ENCODE peak calls at places on chromosomes 7 and 10, in nine cellular contexts. One of them, this sample, is unnamed.

GRCh38 chr10:4663162-4663992 is 162.6 kb upstream of the AKR1E2 start:
- DNase-seq in prostate gland: peak
- DNase-seq in BE2C: peak
- DNase-seq in mesenchymal stem cell: peak
- DNase-seq in fibroblast of pulmonary artery: peak
- DNase-seq in cardiac muscle cell: peak
- DNase-seq in CD8-positive, alpha-beta memory T cell: no peak
- DNase-seq in DND-41: peak
- DNase-seq in body of pancreas: peak
- DNase-seq in this sample: peak

GRCh38 chr10:84095821-84096497 is 43.4 kb upstream of the GHITM start:
- DNase-seq in body of pancreas: peak
- DNase-seq in cardiac muscle cell: peak
- DNase-seq in mesenchymal stem cell: peak
- DNase-seq in BE2C: peak
- DNase-seq in CD8-positive, alpha-beta memory T cell: no peak
- DNase-seq in DND-41: no peak
- DNase-seq in prostate gland: no peak
- DNase-seq in fibroblast of pulmonary artery: peak
- DNase-seq in this sample: no peak

GRCh38 chr7:18458830-18459229 is 36.7 kb upstream of the HDAC9 start:
- DNase-seq in body of pancreas: no peak
- DNase-seq in CD8-positive, alpha-beta memory T cell: no peak
- DNase-seq in prostate gland: no peak
- DNase-seq in mesenchymal stem cell: no peak
- DNase-seq in fibroblast of pulmonary artery: no peak
- DNase-seq in DND-41: no peak
- DNase-seq in cardiac muscle cell: peak
- DNase-seq in BE2C: no peak
- DNase-seq in this sample: no peak

GRCh38 chr10:11407939-11408338 is 203.5 kb downstream of the USP6NL start:
- DNase-seq in cardiac muscle cell: no peak
- DNase-seq in CD8-positive, alpha-beta memory T cell: no peak
- DNase-seq in BE2C: no peak
- DNase-seq in prostate gland: no peak
- DNase-seq in body of pancreas: no peak
- DNase-seq in mesenchymal stem cell: no peak
- DNase-seq in fibroblast of pulmonary artery: no peak
- DNase-seq in DND-41: no peak
- DNase-seq in this sample: peak

GRCh38 chr10:44369296-44369695 is 15.6 kb downstream of the CXCL12 start:
- DNase-seq in prostate gland: no peak
- DNase-seq in DND-41: no peak
- DNase-seq in fibroblast of pulmonary artery: peak
- DNase-seq in cardiac muscle cell: peak
- DNase-seq in BE2C: no peak
- DNase-seq in CD8-positive, alpha-beta memory T cell: no peak
- DNase-seq in mesenchymal stem cell: peak
- DNase-seq in body of pancreas: no peak
- DNase-seq in this sample: no peak

GRCh38 chr10:329361-330099 is 194.3 kb downstream of the ZMYND11 start:
- DNase-seq in DND-41: peak
- DNase-seq in prostate gland: peak
- DNase-seq in BE2C: peak
- DNase-seq in body of pancreas: peak
- DNase-seq in cardiac muscle cell: peak
- DNase-seq in fibroblast of pulmonary artery: peak
- DNase-seq in mesenchymal stem cell: peak
- DNase-seq in CD8-positive, alpha-beta memory T cell: no peak
- DNase-seq in this sample: peak

GRCh38 chr10:22615819-22616499 is 98.4 kb downstream of the PIP4K2A start:
- DNase-seq in CD8-positive, alpha-beta memory T cell: peak
- DNase-seq in DND-41: no peak
- DNase-seq in cardiac muscle cell: peak
- DNase-seq in fibroblast of pulmonary artery: no peak
- DNase-seq in prostate gland: no peak
- DNase-seq in body of pancreas: peak
- DNase-seq in BE2C: no peak
- DNase-seq in mesenchymal stem cell: peak
- DNase-seq in this sample: peak

GRCh38 chr7:158430308-158431034 is 157.2 kb downstream of the PTPRN2 start:
- DNase-seq in prostate gland: no peak
- DNase-seq in BE2C: no peak
- DNase-seq in CD8-positive, alpha-beta memory T cell: no peak
- DNase-seq in DND-41: peak
- DNase-seq in body of pancreas: no peak
- DNase-seq in mesenchymal stem cell: no peak
- DNase-seq in cardiac muscle cell: no peak
- DNase-seq in fibroblast of pulmonary artery: no peak
- DNase-seq in this sample: no peak

GRCh38 chr10:78267598-78267997 is 233.9 kb downstream of the RPS24 start:
- DNase-seq in prostate gland: no peak
- DNase-seq in BE2C: peak
- DNase-seq in body of pancreas: no peak
- DNase-seq in mesenchymal stem cell: peak
- DNase-seq in CD8-positive, alpha-beta memory T cell: no peak
- DNase-seq in fibroblast of pulmonary artery: no peak
- DNase-seq in DND-41: no peak
- DNase-seq in cardiac muscle cell: peak
- DNase-seq in this sample: no peak

GRCh38 chr10:130012129-130012528 is 48.1 kb upstream of the EBF3 start:
- DNase-seq in cardiac muscle cell: no peak
- DNase-seq in prostate gland: no peak
- DNase-seq in BE2C: no peak
- DNase-seq in DND-41: no peak
- DNase-seq in mesenchymal stem cell: no peak
- DNase-seq in body of pancreas: no peak
- DNase-seq in CD8-positive, alpha-beta memory T cell: no peak
- DNase-seq in fibroblast of pulmonary artery: no peak
- DNase-seq in this sample: no peak

GRCh38 chr10:103648231-103648950 is 154.9 kb downstream of the NEURL1 start:
- DNase-seq in cardiac muscle cell: peak
- DNase-seq in CD8-positive, alpha-beta memory T cell: no peak
- DNase-seq in mesenchymal stem cell: no peak
- DNase-seq in BE2C: no peak
- DNase-seq in fibroblast of pulmonary artery: no peak
- DNase-seq in body of pancreas: no peak
- DNase-seq in prostate gland: no peak
- DNase-seq in DND-41: no peak
- DNase-seq in this sample: no peak
- H3K4me3 ChIP-seq in cardiac muscle cell: no peak
- H3K4me3 ChIP-seq in CD8-positive, alpha-beta memory T cell: no peak
- H3K4me3 ChIP-seq in mesenchymal stem cell: no peak
- H3K4me3 ChIP-seq in BE2C: no peak
- H3K4me3 ChIP-seq in fibroblast of pulmonary artery: no peak
- H3K4me3 ChIP-seq in body of pancreas: no peak
- H3K4me3 ChIP-seq in prostate gland: no peak
- H3K4me3 ChIP-seq in DND-41: no peak
- H3K4me3 ChIP-seq in this sample: no peak

DNA sequence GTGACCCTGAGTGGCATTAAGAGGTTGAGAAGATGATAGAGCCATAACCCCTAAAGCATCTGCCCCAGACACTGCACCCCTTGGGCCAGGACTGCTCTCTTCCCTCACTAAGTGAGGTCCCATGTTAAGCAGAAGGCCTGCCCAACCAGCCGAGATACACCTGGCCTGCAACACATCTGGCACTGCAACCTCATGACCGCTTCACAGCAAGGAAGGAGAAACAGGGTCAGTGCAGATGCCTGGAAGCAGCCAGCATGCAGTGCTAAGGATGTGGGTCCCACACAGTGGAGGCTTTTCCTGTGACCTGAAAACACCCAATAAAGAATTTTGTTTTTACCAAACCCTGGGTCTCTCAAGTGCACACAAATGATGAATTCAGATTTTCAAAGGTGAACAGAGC is 7.4 kb downstream of the NOD1 start:
- DNase-seq in cardiac muscle cell: no peak
- DNase-seq in DND-41: no peak
- DNase-seq in BE2C: no peak
- DNase-seq in body of pancreas: no peak
- DNase-seq in mesenchymal stem cell: no peak
- DNase-seq in CD8-positive, alpha-beta memory T cell: no peak
- DNase-seq in fibroblast of pulmonary artery: no peak
- DNase-seq in prostate gland: no peak
- DNase-seq in this sample: peak
- H3K4me3 ChIP-seq in cardiac muscle cell: no peak
- H3K4me3 ChIP-seq in DND-41: no peak
- H3K4me3 ChIP-seq in BE2C: no peak
- H3K4me3 ChIP-seq in body of pancreas: no peak
- H3K4me3 ChIP-seq in mesenchymal stem cell: no peak
- H3K4me3 ChIP-seq in CD8-positive, alpha-beta memory T cell: no peak
- H3K4me3 ChIP-seq in fibroblast of pulmonary artery: no peak
- H3K4me3 ChIP-seq in prostate gland: no peak
- H3K4me3 ChIP-seq in this sample: no peak

GRCh38 chr7:96669812-96670211 is 39.8 kb downstream of the SEM1 start:
- DNase-seq in mesenchymal stem cell: no peak
- DNase-seq in body of pancreas: no peak
- DNase-seq in CD8-positive, alpha-beta memory T cell: no peak
- DNase-seq in prostate gland: no peak
- DNase-seq in DND-41: no peak
- DNase-seq in fibroblast of pulmonary artery: no peak
- DNase-seq in cardiac muscle cell: no peak
- DNase-seq in BE2C: no peak
- DNase-seq in this sample: no peak
- H3K4me3 ChIP-seq in mesenchymal stem cell: no peak
- H3K4me3 ChIP-seq in body of pancreas: no peak
- H3K4me3 ChIP-seq in CD8-positive, alpha-beta memory T cell: no peak
- H3K4me3 ChIP-seq in prostate gland: no peak
- H3K4me3 ChIP-seq in DND-41: no peak
- H3K4me3 ChIP-seq in fibroblast of pulmonary artery: no peak
- H3K4me3 ChIP-seq in cardiac muscle cell: no peak
- H3K4me3 ChIP-seq in BE2C: no peak
- H3K4me3 ChIP-seq in this sample: no peak

GRCh38 chr7:105046414-105046813 is 32.4 kb downstream of the KMT2E start:
- DNase-seq in fibroblast of pulmonary artery: peak
- DNase-seq in BE2C: no peak
- DNase-seq in body of pancreas: no peak
- DNase-seq in DND-41: no peak
- DNase-seq in cardiac muscle cell: peak
- DNase-seq in CD8-positive, alpha-beta memory T cell: no peak
- DNase-seq in prostate gland: no peak
- DNase-seq in mesenchymal stem cell: peak
- DNase-seq in this sample: no peak
- H3K4me3 ChIP-seq in fibroblast of pulmonary artery: no peak
- H3K4me3 ChIP-seq in BE2C: no peak
- H3K4me3 ChIP-seq in body of pancreas: no peak
- H3K4me3 ChIP-seq in DND-41: no peak
- H3K4me3 ChIP-seq in cardiac muscle cell: no peak
- H3K4me3 ChIP-seq in CD8-positive, alpha-beta memory T cell: no peak
- H3K4me3 ChIP-seq in prostate gland: no peak
- H3K4me3 ChIP-seq in mesenchymal stem cell: no peak
- H3K4me3 ChIP-seq in this sample: no peak

DNA sequence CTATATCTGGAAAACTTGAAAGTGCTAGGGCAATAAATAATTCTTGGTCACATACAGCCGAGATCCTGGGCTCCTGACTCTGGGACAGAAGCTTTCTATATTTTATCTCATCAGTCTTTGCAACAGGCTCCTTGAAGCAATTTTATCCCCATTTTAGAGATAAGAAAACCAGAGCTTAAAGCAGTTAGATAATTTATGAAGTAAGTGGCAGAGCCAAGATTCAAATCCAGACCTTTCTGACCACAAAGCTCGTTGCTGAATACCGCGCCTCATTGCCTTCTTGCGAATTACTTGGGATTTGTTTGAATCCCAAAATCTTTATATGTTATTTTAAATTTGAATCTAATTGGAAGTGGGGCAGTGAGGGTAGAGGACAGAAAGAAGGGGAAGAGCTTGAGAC is 106.0 kb downstream of the TCF7L2 start:
- DNase-seq in mesenchymal stem cell: peak
- DNase-seq in body of pancreas: no peak
- DNase-seq in fibroblast of pulmonary artery: no peak
- DNase-seq in prostate gland: no peak
- DNase-seq in BE2C: no peak
- DNase-seq in DND-41: no peak
- DNase-seq in CD8-positive, alpha-beta memory T cell: no peak
- DNase-seq in cardiac muscle cell: no peak
- DNase-seq in this sample: no peak
- H3K4me3 ChIP-seq in mesenchymal stem cell: no peak
- H3K4me3 ChIP-seq in body of pancreas: no peak
- H3K4me3 ChIP-seq in fibroblast of pulmonary artery: no peak
- H3K4me3 ChIP-seq in prostate gland: no peak
- H3K4me3 ChIP-seq in BE2C: no peak
- H3K4me3 ChIP-seq in DND-41: no peak
- H3K4me3 ChIP-seq in CD8-positive, alpha-beta memory T cell: no peak
- H3K4me3 ChIP-seq in cardiac muscle cell: no peak
- H3K4me3 ChIP-seq in this sample: no peak

DNA sequence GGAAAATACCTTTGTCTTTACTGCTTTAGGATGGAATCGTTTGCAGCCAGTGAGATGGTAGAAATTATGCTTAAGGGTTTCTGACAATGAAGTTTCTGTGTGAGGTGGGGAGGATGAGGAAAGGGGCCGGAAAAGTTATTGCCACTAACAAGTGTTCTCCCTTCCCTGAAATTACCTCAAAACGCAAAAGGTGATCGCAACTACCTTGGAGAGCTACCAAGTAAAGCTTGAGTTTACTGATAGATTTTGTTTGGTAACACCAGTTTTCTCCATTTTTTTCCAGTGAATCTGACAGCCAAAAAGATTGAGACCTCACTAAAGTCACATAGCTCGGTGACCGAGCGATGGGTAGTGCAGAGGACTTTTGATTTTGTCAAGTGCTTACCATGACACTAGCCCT is 1.5 kb downstream of the SUV39H2 start:
- DNase-seq in DND-41: no peak
- DNase-seq in mesenchymal stem cell: peak
- DNase-seq in BE2C: no peak
- DNase-seq in prostate gland: no peak
- DNase-seq in body of pancreas: no peak
- DNase-seq in CD8-positive, alpha-beta memory T cell: no peak
- DNase-seq in cardiac muscle cell: no peak
- DNase-seq in fibroblast of pulmonary artery: peak
- DNase-seq in this sample: no peak
- H3K4me3 ChIP-seq in DND-41: peak
- H3K4me3 ChIP-seq in mesenchymal stem cell: no peak
- H3K4me3 ChIP-seq in BE2C: peak
- H3K4me3 ChIP-seq in prostate gland: no peak
- H3K4me3 ChIP-seq in body of pancreas: no peak
- H3K4me3 ChIP-seq in CD8-positive, alpha-beta memory T cell: no peak
- H3K4me3 ChIP-seq in cardiac muscle cell: peak
- H3K4me3 ChIP-seq in fibroblast of pulmonary artery: peak
- H3K4me3 ChIP-seq in this sample: peak

This sample was measured in OCI-LY7.